ENCODE peak calls at places on chromosome 22, in six cellular contexts. O, I, R, Y, M and B are unnamed samples.

GRCh38 chr22:49767355-49768062 is 60.2 kb downstream of the BRD1 start:
- DNase-seq in O (no peak), I (peak; percentile 51), R (peak; percentile 63), Y (no peak), M (no peak), B (no peak)

GRCh38 chr22:35313311-35314121 is 13.8 kb downstream of the TOM1 start:
- DNase-seq in O (no peak), I (peak; percentile 93), R (peak; percentile 76), Y (no peak), M (no peak), B (no peak)

GRCh38 chr22:43975041-43975440 is 19.8 kb downstream of the SAMM50 start:
- DNase-seq in O (no peak), I (no peak), R (no peak), Y (no peak), M (no peak), B (no peak)

GRCh38 chr22:38724926-38725571 is 19.3 kb downstream of the GTPBP1 start:
- DNase-seq in O (no peak), I (peak; percentile 22), R (peak; percentile 44), Y (no peak), M (no peak), B (no peak)

GRCh38 chr22:43345761-43346261 is 2.6 kb upstream of the SCUBE1 start:
- DNase-seq in O (no peak), I (no peak), R (no peak), Y (no peak), M (no peak), B (no peak)

GRCh38 chr22:46121523-46122287 is 28.6 kb upstream of the PPARA start:
- DNase-seq in O (no peak), I (no peak), R (no peak), Y (no peak), M (no peak), B (no peak)

GRCh38 chr22:45832959-45833580 is 143.9 kb downstream of the WNT7B start:
- DNase-seq in O (no peak), I (no peak), R (no peak), Y (no peak), M (no peak), B (no peak)

GRCh38 chr22:25153961-25154685 is 45.5 kb upstream of the CRYBB3 start:
- DNase-seq in O (no peak), I (peak; percentile 7), R (peak; percentile 93), Y (no peak), M (no peak), B (no peak)

GRCh38 chr22:48398181-48398905 is 1429.3 kb downstream of the BRD1 start:
- DNase-seq in O (no peak), I (no peak), R (no peak), Y (no peak), M (no peak), B (no peak)

GRCh38 chr22:19360300-19360792 is 68.8 kb upstream of the CLTCL1 start:
- DNase-seq in O (no peak), I (no peak), R (no peak), Y (no peak), M (no peak), B (no peak)

GRCh38 chr22:31926969-31927368 is 17.4 kb upstream of the YWHAH start:
- DNase-seq in O (no peak), I (no peak), R (no peak), Y (no peak), M (no peak), B (no peak)

GRCh38 chr22:41799486-41800347 is 762 bp upstream of the CCDC134 start:
- DNase-seq in O (no peak), I (peak; percentile 7), R (peak; percentile 31), Y (peak; percentile 5), M (no peak), B (no peak)

GRCh38 chr22:46368422-46368821 is 32.9 kb downstream of the TRMU start:
- DNase-seq in O (no peak), I (no peak), R (no peak), Y (no peak), M (no peak), B (no peak)

GRCh38 chr22:19876941-19877625 is 22.4 kb upstream of the GNB1L start:
- DNase-seq in O (peak; percentile 3), I (no peak), R (no peak), Y (no peak), M (no peak), B (no peak)

GRCh38 chr22:49931863-49932262 is 13.4 kb downstream of the CRELD2 start:
- DNase-seq in O (no peak), I (no peak), R (no peak), Y (no peak), M (no peak), B (no peak)

GRCh38 chr22:40819741-40820140 is 595 bp upstream of the SLC25A17 start:
- DNase-seq in O (no peak), I (no peak), R (peak; percentile 42), Y (no peak), M (no peak), B (no peak)

GRCh38 chr22:25453557-25453956 is 110.9 kb upstream of the GRK3 start:
- DNase-seq in O (no peak), I (no peak), R (no peak), Y (no peak), M (no peak), B (no peak)

GRCh38 chr22:48736593-48737460 is 1090.8 kb downstream of the BRD1 start:
- DNase-seq in O (no peak), I (no peak), R (no peak), Y (no peak), M (no peak), B (no peak)

GRCh38 chr22:50061141-50061823 is 3.2 kb upstream of the TTLL8 start:
- DNase-seq in O (no peak), I (no peak), R (no peak), Y (no peak), M (no peak), B (no peak)

GRCh38 chr22:30261134-30261533 is 5.5 kb downstream of the OSM start:
- DNase-seq in O (no peak), I (no peak), R (no peak), Y (no peak), M (no peak), B (no peak)